ENCODE peak calls at places on chromosomes 3 and 15, in ten cellular contexts. P is fibroblast of lung, B is GM23338, T is astrocyte, L is HCT116, A is neural progenitor cell, E is hepatocyte, N is H1, X is GM23248, O is endothelial cell of umbilical vein. M is an unnamed sample.

GRCh38 chr15:38226867-38227266 is 25.8 kb upstream of the SPRED1 start:
- DNase-seq in E (peak; percentile 62), N (no peak), A (no peak), B (no peak), P (peak; percentile 88), L (peak; percentile 85), X (peak; percentile 73), O (peak; percentile 78), T (peak; percentile 87), M (peak; percentile 89)

GRCh38 chr15:74157868-74158827 is 15.4 kb upstream of the ISLR start:
- DNase-seq in L (no peak), N (no peak), B (no peak), A (no peak), O (no peak), T (no peak), E (no peak), X (no peak), P (no peak), M (no peak)

GRCh38 chr15:60326824-60327654 is 70.7 kb downstream of the ANXA2 start:
- DNase-seq in P (no peak), T (no peak), N (no peak), E (peak; percentile 76), A (peak; percentile 68), X (peak; percentile 70), O (peak; percentile 74), L (peak; percentile 47), B (peak; percentile 79), M (peak; percentile 80)

GRCh38 chr3:50238549-50239026 is 2.6 kb downstream of the GNAI2 start:
- DNase-seq in A (no peak), O (peak; percentile 33), L (no peak), N (no peak), T (no peak), B (no peak), E (peak; percentile 50), X (peak; percentile 81), P (peak; percentile 34), M (peak; percentile 30)

GRCh38 chr3:134326760-134327593 is 47.3 kb downstream of the AMOTL2 start:
- DNase-seq in X (peak; percentile 99), A (peak; percentile 80), T (peak; percentile 98), O (peak; percentile 60), N (no peak), L (no peak), P (peak; percentile 99), E (peak; percentile 74), B (peak; percentile 97), M (peak; percentile 93)

GRCh38 chr3:140031170-140031569 is 96.2 kb downstream of the CLSTN2 start:
- DNase-seq in N (no peak), O (no peak), L (no peak), T (peak; percentile 41), A (no peak), X (no peak), P (peak; percentile 52), E (no peak), B (no peak), M (no peak)

GRCh38 chr15:100245496-100245838 is 96.3 kb downstream of the ADAMTS17 start:
- DNase-seq in N (no peak), L (no peak), E (no peak), O (no peak), P (no peak), B (no peak), T (no peak), X (no peak), A (no peak), M (no peak)

GRCh38 chr3:58250093-58250707 is 12.6 kb downstream of the ABHD6 start:
- DNase-seq in X (no peak), B (no peak), P (no peak), T (no peak), L (no peak), N (no peak), O (peak; percentile 14), A (no peak), E (peak; percentile 8), M (no peak)

GRCh38 chr3:94522488-94522887 is 459.6 kb downstream of the NSUN3 start:
- DNase-seq in P (no peak), O (no peak), T (no peak), X (no peak), L (no peak), B (peak; percentile 50), A (peak; percentile 11), N (no peak), E (peak; percentile 21), M (peak; percentile 1)

GRCh38 chr3:12663311-12663935 is 494 bp downstream of the RAF1 start:
- DNase-seq in X (peak; percentile 64), L (no peak), A (no peak), B (peak; percentile 51), P (peak; percentile 57), O (no peak), T (no peak), N (no peak), E (peak; percentile 53), M (peak; percentile 17)

DNA sequence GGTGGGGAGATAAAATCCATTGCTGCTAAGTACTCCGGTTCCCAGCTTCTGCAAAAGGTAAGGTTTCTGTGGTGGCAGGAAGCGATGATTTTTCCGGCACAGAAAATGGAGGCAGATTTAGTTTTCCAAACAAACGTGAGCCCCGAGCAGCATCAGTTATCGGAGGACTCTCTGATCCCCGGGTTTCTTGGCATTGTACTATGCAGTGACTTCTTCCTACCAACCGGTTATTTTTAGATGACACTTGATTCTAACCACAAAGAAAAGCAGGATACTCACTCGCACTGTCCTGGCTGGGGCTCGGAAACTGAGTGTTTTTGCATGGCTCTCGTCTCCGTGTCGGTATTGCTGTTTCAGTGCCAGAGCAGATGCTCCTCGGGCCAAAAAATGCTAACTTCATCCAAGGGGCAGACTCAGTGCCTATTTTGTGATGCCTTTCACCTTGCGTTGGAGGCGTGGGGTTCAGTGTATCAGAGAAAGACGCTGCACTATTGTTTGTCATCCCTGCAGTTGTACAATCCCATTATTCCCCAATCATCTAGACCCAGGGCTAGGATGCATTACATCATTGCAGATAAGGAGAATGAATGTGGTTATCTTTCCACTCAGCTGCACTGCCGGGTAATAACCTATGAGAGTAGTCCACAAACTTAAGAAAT is 1.3 kb downstream of the CACNA2D3 start:
- DNase-seq in O (no peak), P (peak; percentile 4), N (no peak), E (no peak), L (no peak), T (peak; percentile 3), B (peak; percentile 34), A (peak; percentile 21), X (no peak), M (no peak)
- TF ChIP-seq EZH2 in O (no peak), P (no peak), N (peak; percentile 44), E (no peak), L (no peak), T (no peak), B (peak; percentile 26), A (peak; percentile 93), X (no peak), M (no peak)

GRCh38 chr15:101528108-101528916 is 38.8 kb upstream of the PCSK6 start:
- DNase-seq in B (no peak), X (peak; percentile 16), O (no peak), P (no peak), N (peak; percentile 33), T (no peak), E (peak; percentile 63), L (no peak), A (no peak), M (no peak)
- H3K27ac ChIP-seq in B (no peak overlapping the region), X (no peak overlapping the region), O (no peak overlapping the region), P (no peak overlapping the region), N (no peak overlapping the region), T (no peak overlapping the region), E (peak overlapping the region; percentile 58), L (no peak overlapping the region), A (no peak overlapping the region), M (no peak overlapping the region)

DNA sequence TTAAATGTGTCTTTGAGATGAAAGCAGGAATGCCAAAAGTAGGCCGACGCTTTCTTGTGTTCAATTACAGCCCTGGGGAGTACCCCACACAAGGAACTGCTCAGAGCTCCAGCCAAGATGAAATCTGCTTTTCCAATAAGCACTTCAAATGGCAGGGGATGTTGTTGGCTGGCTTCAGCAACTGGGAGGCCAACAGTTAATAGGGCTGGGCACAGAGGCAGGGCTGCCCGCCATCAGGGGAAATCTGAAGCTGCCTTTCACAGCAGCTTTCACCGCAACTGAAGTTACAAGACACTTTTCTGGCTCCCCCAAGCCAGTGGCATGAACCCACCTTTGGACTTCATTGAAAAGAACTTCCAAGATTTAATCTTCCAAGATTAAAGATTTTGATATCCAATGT is 40.6 kb downstream of the CPN2 start:
- DNase-seq in X (no peak), B (no peak), P (no peak), L (no peak), O (no peak), N (no peak), T (no peak), E (no peak), A (no peak), M (no peak)
- H3K4me1 ChIP-seq in X (no peaks in the 10 kb centered on the region), B (peaks cover 46% of the 10 kb centered on the region), P (peaks cover 6% of the 10 kb centered on the region), L (peaks cover 25% of the 10 kb centered on the region), O (peaks cover 21% of the 10 kb centered on the region), N (peaks cover 13% of the 10 kb centered on the region), T (peaks cover 8% of the 10 kb centered on the region), E (peaks cover 36% of the 10 kb centered on the region), A (peaks cover 61% of the 10 kb centered on the region), M (peaks cover 63% of the 10 kb centered on the region)

GRCh38 chr3:181700168-181701087 is 11.3 kb upstream of the SOX2 start:
- DNase-seq in L (peak; percentile 69), T (no peak), X (peak; percentile 78), B (peak; percentile 92), O (peak; percentile 89), E (peak; percentile 89), P (peak; percentile 69), A (peak; percentile 91), N (peak; percentile 83), M (peak; percentile 85)

GRCh38 chr3:181695661-181696491 is 15.8 kb upstream of the SOX2 start:
- DNase-seq in A (peak; percentile 63), T (peak; percentile 31), E (peak; percentile 32), L (no peak), N (peak; percentile 53), P (peak; percentile 32), B (no peak), X (peak; percentile 17), O (peak; percentile 25), M (no peak)

GRCh38 chr3:181698263-181698944 is 13.3 kb upstream of the SOX2 start:
- DNase-seq in O (no peak), A (no peak), N (no peak), L (no peak), E (no peak), T (no peak), X (no peak), B (peak; percentile 32), P (no peak), M (no peak)

GRCh38 chr3:181696641-181697230 is 15.0 kb upstream of the SOX2 start:
- DNase-seq in B (no peak), X (no peak), P (no peak), A (no peak), E (no peak), O (no peak), T (no peak), L (no peak), N (no peak), M (no peak)

DNA sequence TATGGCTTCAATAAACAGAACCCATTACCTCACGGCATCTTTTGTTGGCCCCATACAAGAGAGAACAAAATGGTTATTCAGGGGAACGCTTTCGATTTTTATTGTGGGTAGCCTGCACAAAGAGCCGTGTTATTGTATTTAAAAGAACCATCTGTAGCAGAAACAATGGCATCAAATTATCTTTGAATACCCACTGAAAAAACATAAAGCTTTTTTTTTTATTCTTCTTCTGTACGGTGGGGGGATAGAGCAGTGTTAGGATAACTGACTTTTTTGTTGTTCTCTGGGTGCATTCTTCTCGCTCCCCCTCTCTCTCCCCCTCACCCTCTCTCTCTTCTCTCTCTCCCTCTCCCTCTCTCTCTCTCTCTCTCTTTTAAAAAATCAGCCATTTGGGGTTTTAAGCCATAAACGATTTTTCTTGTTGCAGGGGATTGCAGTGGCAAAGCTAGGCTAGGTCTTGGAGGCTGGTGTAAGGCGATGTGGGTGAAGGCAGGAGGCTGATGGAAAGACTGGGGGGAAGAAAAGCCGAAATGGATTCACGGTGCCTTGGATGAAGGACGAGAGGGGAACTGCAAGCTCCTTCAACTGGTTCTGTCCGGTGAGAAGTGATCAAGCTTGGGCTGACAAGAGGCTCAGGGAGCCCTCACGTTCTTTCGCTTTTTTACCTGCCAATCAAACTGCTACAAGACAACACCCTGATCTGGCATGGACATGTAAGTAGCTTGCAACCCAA is 12.4 kb upstream of the SOX2 start:
- DNase-seq in L (no peak), B (peak; percentile 77), P (peak; percentile 52), T (peak; percentile 34), A (peak; percentile 78), O (peak; percentile 53), X (no peak), N (peak; percentile 60), E (no peak), M (no peak)
- TF ChIP-seq EZH2 in L (no peak), B (no peak), P (no peak), T (no peak), A (no peak), O (no peak), X (no peak), N (no peak), E (no peak), M (no peak)

M was measured in A673.